ENCODE peak calls at places on chromosomes 6 and 20, in five cellular contexts. I is IMR-90, P is endothelial cell of umbilical vein, J is Peyer's patch, X is stomach. T is an unnamed sample. For H3K4me1, the result is how much of the 10 kb centered on the place peaks cover.

GRCh38 chr6:89287351-89288028 is 27.6 kb downstream of the GABRR2 start:
- DNase-seq in I (no peak), P (no peak), J (no peak), X (no peak), T (no peak)

GRCh38 chr6:25511386-25511785 is 140.6 kb upstream of the SCGN start:
- DNase-seq in I (no peak), P (no peak), J (no peak), X (no peak), T (no peak)

GRCh38 chr6:19269341-19269898 is 567.8 kb upstream of the ID4 start:
- DNase-seq in I (no peak), P (no peak), J (no peak), X (no peak), T (no peak)

GRCh38 chr6:25007269-25007699 is 71.5 kb upstream of the RIPOR2 start:
- DNase-seq in I (no peak), P (no peak), J (no peak), X (no peak), T (no peak)

GRCh38 chr20:14859627-14860026 is 522.2 kb upstream of the FLRT3 start:
- DNase-seq in I (no peak), P (no peak), J (no peak), X (no peak), T (no peak)

GRCh38 chr20:32252189-32252588 is 25.3 kb upstream of the KIF3B start:
- DNase-seq in I (no peak), P (no peak), J (no peak), X (no peak), T (no peak)

GRCh38 chr20:60062431-60063336 is 104.5 kb downstream of the CDH26 start:
- DNase-seq in I (peak), P (no peak), J (no peak), X (no peak), T (peak)

GRCh38 chr6:122717350-122717749 is 62.2 kb upstream of the FABP7 start:
- DNase-seq in I (peak), P (no peak), J (no peak), X (no peak), T (no peak)

GRCh38 chr6:151351731-151352130 is 39.6 kb downstream of the ZBTB2 start:
- DNase-seq in I (no peak), P (no peak), J (no peak), X (no peak), T (no peak)

GRCh38 chr20:23178806-23179205 is 92.7 kb upstream of the CD93 start:
- DNase-seq in I (no peak), P (peak), J (no peak), X (no peak), T (no peak)

GRCh38 chr6:124964764-124965105 is 2.5 kb downstream of the RNF217 start:
- DNase-seq in I (no peak), P (no peak), J (no peak), X (no peak), T (no peak)

GRCh38 chr20:9051508-9051907 is 17.4 kb upstream of the PLCB4 start:
- DNase-seq in I (peak), P (peak), J (no peak), X (no peak), T (no peak)

GRCh38 chr20:13857961-13858360 is 73.1 kb downstream of the NDUFAF5 start:
- DNase-seq in I (no peak), P (no peak), J (no peak), X (no peak), T (no peak)

GRCh38 chr6:6915813-6916547 is 191.8 kb upstream of the RREB1 start:
- DNase-seq in I (peak), P (peak), J (no peak), X (no peak), T (peak)

GRCh38 chr6:129677634-129678325 is 32.2 kb downstream of the ARHGAP18 start:
- DNase-seq in I (peak), P (peak), J (no peak), X (no peak), T (no peak)

GRCh38 chr6:26064619-26065257 is 22.5 kb upstream of the HFE start:
- DNase-seq in I (peak), P (peak), J (no peak), X (no peak), T (no peak)

GRCh38 chr20:53639647-53640440 is 46.2 kb upstream of the ZNF217 start:
- DNase-seq in I (no peak), P (no peak), J (no peak), X (no peak), T (no peak)

GRCh38 chr6:99905209-99906106 is 88.6 kb downstream of the MCHR2 start:
- DNase-seq in I (peak), P (peak), J (no peak), X (no peak), T (no peak)

GRCh38 chr6:48016027-48016755 is 94.8 kb downstream of the PTCHD4 start:
- DNase-seq in I (no peak), P (no peak), J (no peak), X (no peak), T (no peak)

GRCh38 chr6:32522302-32523047 is 7.6 kb downstream of the HLA-DRB5 start:
- DNase-seq in I (no peak), P (no peak), J (peak), X (no peak), T (no peak)

GRCh38 chr6:144898741-144899140 is 613.6 kb downstream of the UTRN start:
- DNase-seq in I (no peak), P (no peak), J (no peak), X (no peak), T (no peak)

GRCh38 chr20:35466856-35467255 is 11.5 kb downstream of the CEP250 start:
- DNase-seq in I (no peak), P (no peak), J (no peak), X (no peak), T (no peak)

GRCh38 chr20:35467339-35468224 is 12.2 kb downstream of the CEP250 start:
- DNase-seq in I (peak), P (peak), J (no peak), X (no peak), T (peak)

GRCh38 chr20:35472209-35472608 is 16.8 kb downstream of the CEP250 start:
- DNase-seq in I (no peak), P (no peak), J (no peak), X (no peak), T (no peak)

GRCh38 chr20:35465976-35466375 is 10.6 kb downstream of the CEP250 start:
- DNase-seq in I (no peak), P (no peak), J (no peak), X (no peak), T (no peak)

GRCh38 chr20:35468671-35469334 is 13.4 kb downstream of the CEP250 start:
- DNase-seq in I (peak), P (no peak), J (no peak), X (no peak), T (no peak)
- TF ChIP-seq POLR2A in I (no peak), P (no peak), J (no peak), X (no peak), T (no peak)

DNA sequence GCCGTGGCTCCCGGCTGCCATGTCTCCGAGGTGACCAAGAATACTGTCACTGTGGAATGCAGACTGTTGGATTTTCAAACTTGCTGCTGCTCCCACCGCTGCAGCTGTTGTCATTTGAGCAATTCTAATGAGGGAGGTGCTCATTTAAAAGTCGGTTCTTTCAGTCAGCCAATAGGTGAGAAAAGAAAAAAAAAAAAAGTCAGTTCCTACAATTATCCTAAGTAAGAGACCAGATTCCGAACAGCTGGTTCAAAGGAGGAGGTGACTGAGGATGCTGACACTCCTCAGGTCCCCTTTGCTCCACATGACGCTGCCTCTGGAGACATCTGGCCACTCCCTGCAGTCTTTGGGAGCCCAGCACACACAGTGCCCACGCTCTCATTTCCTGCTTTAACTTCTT is 72.8 kb upstream of the QKI start:
- DNase-seq in I (no peak), P (no peak), J (no peak), X (no peak), T (no peak)
- H3K4me1 ChIP-seq in I (under half), P (under half), J (under half), X (under half), T (under half)

DNA sequence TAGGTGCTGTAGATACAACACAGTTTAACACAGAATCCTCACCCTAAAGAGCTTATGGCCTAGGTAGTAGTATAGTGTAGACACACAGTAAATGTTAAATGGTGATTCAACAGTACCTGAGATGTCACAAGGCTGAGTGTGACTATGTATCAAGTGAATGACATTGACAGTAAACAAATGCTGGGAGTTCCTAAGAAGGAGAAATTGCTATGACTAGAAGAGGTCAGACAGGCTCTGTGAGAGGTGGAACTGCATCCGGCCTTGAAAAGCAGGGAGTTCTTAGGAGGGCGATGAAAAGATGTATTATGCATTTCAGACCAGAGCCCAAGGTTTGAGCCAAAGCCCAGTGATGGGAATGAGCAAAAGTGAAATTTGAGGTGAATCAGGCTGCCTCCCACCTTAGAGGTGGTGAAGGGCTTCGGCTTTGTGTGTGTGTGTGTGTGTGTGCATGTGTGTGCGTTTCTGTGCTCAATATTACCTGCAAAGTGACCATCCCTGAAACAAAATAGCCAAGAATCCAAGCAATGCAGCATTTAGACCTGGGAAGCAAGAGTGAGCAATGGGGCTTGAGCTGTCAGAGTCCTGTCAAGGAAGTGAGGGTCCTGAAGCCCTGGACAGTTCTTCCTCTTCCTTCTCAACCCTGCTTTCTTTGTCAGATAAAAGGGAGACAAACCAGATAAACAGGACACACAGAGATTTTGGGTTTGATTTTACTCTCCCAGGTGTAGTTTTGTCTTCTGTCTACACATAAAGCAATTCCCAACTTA is 32.3 kb upstream of the CITED2 start:
- DNase-seq in I (no peak), P (no peak), J (no peak), X (no peak), T (no peak)
- TF ChIP-seq POLR2A in I (no peak), P (no peak), J (no peak), X (no peak), T (no peak)

GRCh38 chr20:62907377-62908317 is 18.7 kb downstream of the DIDO1 start:
- DNase-seq in I (peak), P (no peak), J (no peak), X (no peak), T (no peak)

GRCh38 chr20:62908971-62909791 is 17.1 kb downstream of the DIDO1 start:
- DNase-seq in I (no peak), P (no peak), J (no peak), X (no peak), T (no peak)

GRCh38 chr20:62906647-62907375 is 19.5 kb downstream of the DIDO1 start:
- DNase-seq in I (no peak), P (no peak), J (no peak), X (no peak), T (no peak)

GRCh38 chr20:62905536-62906117 is 20.7 kb downstream of the DIDO1 start:
- DNase-seq in I (no peak), P (no peak), J (no peak), X (no peak), T (no peak)

DNA sequence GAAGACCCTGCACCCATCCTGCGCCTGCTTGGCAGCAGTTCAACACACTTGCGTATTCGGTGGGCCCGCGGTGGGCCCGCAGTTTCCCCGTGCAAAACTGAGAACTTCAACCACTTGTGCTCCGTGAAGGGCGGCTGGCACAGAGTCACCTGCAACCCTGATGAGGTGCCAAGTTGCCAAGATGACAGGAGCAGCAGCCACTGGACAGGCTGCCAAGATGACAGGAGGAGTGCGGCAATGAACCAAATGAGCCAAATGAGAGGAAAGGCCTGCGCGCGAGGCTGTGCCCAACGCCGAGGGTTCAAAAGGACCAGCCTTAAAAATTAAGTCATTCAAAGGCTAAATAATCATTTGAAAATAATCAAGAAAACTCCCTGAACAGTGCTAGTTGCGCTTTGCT is 20.1 kb downstream of the DIDO1 start:
- DNase-seq in I (no peak), P (no peak), J (no peak), X (no peak), T (no peak)
- H3K4me1 ChIP-seq in I (under half), P (under half), J (under half), X (under half), T (under half)

DNA sequence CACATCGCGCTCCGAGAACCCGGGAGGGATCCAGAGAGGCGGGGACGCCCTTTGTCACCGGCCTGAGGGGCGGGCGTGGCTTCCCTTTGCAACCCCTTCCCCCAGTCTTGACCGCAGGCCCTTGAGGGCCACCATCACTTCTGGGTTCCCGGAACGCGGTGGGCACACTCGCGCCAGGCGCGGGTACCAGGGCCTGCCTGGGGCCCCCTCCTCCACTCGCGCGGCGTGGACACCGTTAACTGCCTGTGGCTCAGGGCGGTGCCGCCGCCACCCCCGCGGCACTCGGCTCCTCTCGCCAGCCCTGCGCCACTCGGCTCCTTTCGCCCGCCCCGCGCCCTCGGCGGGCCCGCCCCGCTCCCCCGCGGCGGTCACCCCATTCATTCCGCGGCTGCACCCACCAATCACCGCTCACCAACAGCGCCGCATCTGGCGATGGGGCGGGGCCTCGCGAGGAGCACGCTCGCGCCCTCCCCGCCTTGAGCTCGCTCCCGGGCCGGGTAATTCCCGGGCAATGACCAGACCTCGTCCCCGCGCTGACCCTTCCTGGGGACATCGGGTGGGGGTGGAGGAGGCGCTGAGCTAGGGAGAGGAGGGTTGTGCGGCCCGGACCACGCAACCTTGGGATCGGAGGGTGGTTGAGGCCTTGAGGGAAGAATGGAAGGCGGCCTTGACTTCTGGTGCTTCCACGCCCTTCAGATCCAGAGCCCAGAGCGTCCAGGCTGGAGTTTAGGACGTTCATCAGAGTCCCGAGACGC is 10.5 kb upstream of the ELOVL5 start:
- DNase-seq in I (peak), P (peak), J (peak), X (peak), T (peak)
- TF ChIP-seq POLR2A in I (peak), P (peak), J (peak), X (no peak), T (peak)

T was measured in ovary.